ENCODE peak calls at places on chromosomes 3 and 15, in eight cellular contexts. H, Y, C, I, P, Q, B and K are unnamed samples.

GRCh38 chr3:23325466-23326065 is 122.4 kb downstream of the UBE2E2 start:
- DNase-seq in Y (no peak), P (no peak), H (no peak), Q (no peak), I (no peak), B (no peak), C (no peak), K (no peak)

GRCh38 chr3:122273498-122273897 is 51.5 kb upstream of the CSTA start:
- DNase-seq in I (peak; percentile 41), B (no peak), Q (no peak), C (no peak), H (no peak), Y (no peak), P (no peak), K (no peak)

GRCh38 chr3:33645060-33645841 is 72.8 kb downstream of the CLASP2 start:
- DNase-seq in I (no peak), P (peak; percentile 12), Q (no peak), C (no peak), B (no peak), H (peak; percentile 28), Y (no peak), K (no peak)

GRCh38 chr3:94036909-94037507 is 8.6 kb upstream of the STX19 start:
- DNase-seq in Q (no peak), P (peak; percentile 34), C (no peak), H (no peak), B (no peak), I (peak; percentile 22), Y (no peak), K (peak; percentile 41)

GRCh38 chr3:99484871-99485270 is 153.5 kb upstream of the COL8A1 start:
- DNase-seq in P (no peak), H (no peak), B (no peak), Y (no peak), I (no peak), C (no peak), Q (no peak), K (no peak)

GRCh38 chr15:48645558-48646330 is at the start of gene FBN1:
- DNase-seq in Y (peak; percentile 54), B (peak; percentile 1), P (peak; percentile 40), Q (peak; percentile 87), C (peak; percentile 31), H (peak; percentile 29), I (peak; percentile 44), K (peak; percentile 82)

GRCh38 chr15:44659041-44659440 is 4.4 kb downstream of the SPG11 start:
- DNase-seq in I (no peak), Q (no peak), C (no peak), P (no peak), H (no peak), B (no peak), Y (no peak), K (no peak)

GRCh38 chr15:86213420-86213819 is 133.7 kb downstream of the AGBL1 start:
- DNase-seq in Y (no peak), C (no peak), P (no peak), B (no peak), I (no peak), H (no peak), Q (no peak), K (no peak)

GRCh38 chr3:38140326-38141172 is 2.1 kb downstream of the MYD88 start:
- DNase-seq in H (no peak), B (no peak), P (no peak), I (no peak), Y (no peak), Q (no peak), C (peak; percentile 21), K (no peak)

GRCh38 chr15:76335851-76336253 is 721 bp upstream of the ISL2 start:
- DNase-seq in Y (no peak), P (peak; percentile 81), H (no peak), C (no peak), I (peak; percentile 66), Q (no peak), B (no peak), K (no peak)

GRCh38 chr3:31253782-31254181 is 278.9 kb upstream of the STT3B start:
- DNase-seq in B (no peak), Q (no peak), C (no peak), I (peak; percentile 83), H (no peak), Y (no peak), P (no peak), K (no peak)

GRCh38 chr3:96813134-96813819 is 1.1 kb upstream of the EPHA6 start:
- DNase-seq in P (peak; percentile 63), Y (peak; percentile 68), Q (peak; percentile 86), B (no peak), I (peak; percentile 50), H (peak; percentile 82), C (peak; percentile 62), K (peak; percentile 46)

GRCh38 chr3:14262212-14262611 is 83.6 kb downstream of the LSM3 start:
- DNase-seq in H (no peak), C (no peak), Y (peak; percentile 2), I (peak; percentile 46), Q (peak; percentile 34), B (no peak), P (no peak), K (no peak)

GRCh38 chr15:67883228-67883773 is 43.5 kb upstream of the RNU6-1 start:
- DNase-seq in B (no peak), Y (no peak), C (no peak), Q (no peak), P (no peak), H (no peak), I (peak; percentile 14), K (no peak)

GRCh38 chr3:128435561-128435960 is 31.1 kb downstream of the DNAJB8 start:
- DNase-seq in B (no peak), P (no peak), I (no peak), H (no peak), Q (no peak), C (no peak), Y (no peak), K (no peak)

GRCh38 chr3:150081084-150081483 is 110.4 kb upstream of the PFN2 start:
- DNase-seq in C (no peak), Q (no peak), Y (no peak), B (no peak), P (no peak), H (no peak), I (no peak), K (no peak)

GRCh38 chr15:76058714-76059319 is 968 bp upstream of the TMEM266 start:
- DNase-seq in B (no peak), Y (no peak), H (peak; percentile 62), C (no peak), Q (no peak), P (peak; percentile 50), I (peak; percentile 75), K (peak; percentile 27)

GRCh38 chr3:153783106-153783505 is 338.1 kb upstream of the ARHGEF26 start:
- DNase-seq in Q (no peak), H (no peak), Y (no peak), C (no peak), B (no peak), P (no peak), I (no peak), K (no peak)

GRCh38 chr15:34314491-34314890 is 23.1 kb downstream of the SLC12A6 start:
- DNase-seq in P (no peak), I (no peak), Q (no peak), Y (no peak), C (no peak), H (no peak), B (no peak), K (no peak)

GRCh38 chr3:187223799-187224198 is 26.5 kb downstream of the RTP1 start:
- DNase-seq in C (no peak), Y (no peak), B (no peak), Q (no peak), I (no peak), H (no peak), P (no peak), K (no peak)

GRCh38 chr3:42575137-42575741 is 6.5 kb downstream of the SEC22C start:
- DNase-seq in I (no peak), H (no peak), Q (no peak), B (no peak), P (no peak), Y (no peak), C (no peak), K (no peak)

GRCh38 chr15:96330064-96330449 is 443 bp upstream of the NR2F2 start:
- DNase-seq in Y (no peak), Q (no peak), P (peak; percentile 81), I (peak; percentile 82), C (no peak), H (no peak), B (no peak), K (peak; percentile 28)

GRCh38 chr3:172106989-172107388 is 67.6 kb downstream of the FNDC3B start:
- DNase-seq in Q (no peak), Y (no peak), P (no peak), I (peak; percentile 95), H (peak; percentile 43), C (peak; percentile 60), B (no peak), K (peak; percentile 77)

GRCh38 chr3:53570086-53570485 is 75.7 kb downstream of the CACNA1D start:
- DNase-seq in Q (no peak), P (no peak), I (no peak), H (no peak), Y (no peak), B (no peak), C (no peak), K (no peak)

GRCh38 chr3:152574461-152575079 is 260.4 kb upstream of the P2RY1 start:
- DNase-seq in Q (peak; percentile 85), I (peak; percentile 61), C (no peak), P (peak; percentile 36), H (peak; percentile 54), Y (no peak), B (no peak), K (peak; percentile 39)

GRCh38 chr3:45966371-45966780 is 23.1 kb downstream of the CXCR6 start:
- DNase-seq in B (no peak), Y (no peak), Q (no peak), P (no peak), C (no peak), H (no peak), I (no peak), K (no peak)

GRCh38 chr3:56295161-56295560 is 173.1 kb downstream of the ERC2 start:
- DNase-seq in Q (no peak), H (no peak), P (no peak), C (no peak), Y (no peak), B (no peak), I (no peak), K (no peak)

GRCh38 chr3:11914041-11914440 is 67.4 kb upstream of the TAMM41 start:
- DNase-seq in Y (peak; percentile 7), P (no peak), B (no peak), C (peak; percentile 20), H (no peak), I (no peak), Q (no peak), K (no peak)
- TF ChIP-seq POLR2A in Y (no peak), P (no peak), B (no peak), C (no peak), H (no peak), I (no peak), Q (no peak), K (no peak)

GRCh38 chr15:74396146-74396438 is 28.6 kb upstream of the CYP11A1 start:
- DNase-seq in Q (no peak), I (no peak), P (no peak), Y (no peak), B (no peak), H (no peak), C (no peak), K (no peak)
- TF ChIP-seq POLR2A in Q (no peak), I (no peak), P (no peak), Y (no peak), B (no peak), H (no peak), C (no peak), K (no peak)

GRCh38 chr3:125647318-125648014 is 52.2 kb upstream of the OSBPL11 start:
- DNase-seq in P (no peak), Q (no peak), I (no peak), C (peak; percentile 61), Y (peak; percentile 71), B (no peak), H (no peak), K (no peak)
- TF ChIP-seq POLR2A in P (no peak), Q (no peak), I (no peak), C (no peak), Y (no peak), B (no peak), H (no peak), K (no peak)

GRCh38 chr15:101065570-101066221 is 146.5 kb downstream of the LRRK1 start:
- DNase-seq in Q (no peak), B (no peak), Y (peak; percentile 34), C (no peak), H (no peak), I (no peak), P (no peak), K (no peak)
- TF ChIP-seq POLR2A in Q (no peak), B (no peak), Y (no peak), C (no peak), H (no peak), I (no peak), P (no peak), K (no peak)